ENCODE peak calls at places on chromosomes 16 and 17, in four cellular contexts. K, D, Y and Q are unnamed samples.

GRCh38 chr17:12731839-12732238 is 57.5 kb upstream of the ARHGAP44 start:
- DNase-seq in K (no peak), Y (no peak), D (no peak), Q (no peak)

GRCh38 chr17:78365561-78366108 is 5.8 kb upstream of the SOCS3 start:
- DNase-seq in K (no peak), D (peak), Y (no peak), Q (no peak)

GRCh38 chr17:65703891-65704290 is 142.4 kb upstream of the AXIN2 start:
- DNase-seq in K (no peak), D (no peak), Y (no peak), Q (no peak)

GRCh38 chr17:62791235-62792121 is 16.6 kb downstream of the MARCHF10 start:
- DNase-seq in K (no peak), D (peak), Y (peak), Q (no peak)

GRCh38 chr17:70863436-70864248 is 694.3 kb downstream of the KCNJ2 start:
- DNase-seq in K (no peak), Y (no peak), D (peak), Q (no peak)

GRCh38 chr17:76586741-76587487 is 1.3 kb upstream of the ST6GALNAC2 start:
- DNase-seq in Y (no peak), D (no peak), K (no peak), Q (peak)

GRCh38 chr17:67824735-67825626 is at the start of gene BPTF:
- DNase-seq in D (peak), K (peak), Y (peak), Q (peak)

GRCh38 chr16:88023366-88023765 is 72.1 kb downstream of the BANP start:
- DNase-seq in Y (no peak), K (no peak), D (no peak), Q (no peak)

GRCh38 chr16:53549970-53550406 is 47.0 kb upstream of the AKTIP start:
- DNase-seq in D (peak), K (peak), Y (peak), Q (peak)

GRCh38 chr16:30183961-30184429 is 593 bp downstream of the CORO1A start:
- DNase-seq in Y (no peak), K (peak), D (no peak), Q (peak)

GRCh38 chr16:2964416-2965223 is 545 bp downstream of the KREMEN2 start:
- DNase-seq in Y (peak), D (no peak), K (peak), Q (peak)

GRCh38 chr16:68564367-68564985 is 25.4 kb downstream of the ZFP90 start:
- DNase-seq in Y (peak), K (no peak), D (peak), Q (peak)

GRCh38 chr16:719815-720506 is 985 bp upstream of the ANTKMT start:
- DNase-seq in K (peak), D (no peak), Y (peak), Q (no peak)

GRCh38 chr16:50210266-50211038 is 55.9 kb upstream of the ADCY7 start:
- DNase-seq in Y (peak), K (peak), D (peak), Q (peak)

GRCh38 chr17:49616086-49616485 is 40.4 kb downstream of the NXPH3 start:
- DNase-seq in Y (peak), D (no peak), K (no peak), Q (peak)

GRCh38 chr17:71801301-71801700 is 319.5 kb upstream of the SOX9 start:
- DNase-seq in D (peak), Y (no peak), K (no peak), Q (no peak)

GRCh38 chr17:8253801-8254200 is 4.7 kb downstream of the PFAS start:
- DNase-seq in Y (peak), K (no peak), D (peak), Q (peak)

GRCh38 chr16:57066625-57067024 is 25.8 kb upstream of the CPNE2 start:
- DNase-seq in D (no peak), K (no peak), Y (no peak), Q (no peak)

GRCh38 chr16:84502581-84502980 is 1.9 kb downstream of the MEAK7 start:
- DNase-seq in K (no peak), D (peak), Y (no peak), Q (no peak)

GRCh38 chr17:76408037-76408849 is 23.8 kb downstream of the SPHK1 start:
- DNase-seq in D (no peak), K (peak), Y (peak), Q (peak)

GRCh38 chr16:85078176-85078700 is 34.0 kb downstream of the CIBAR2 start:
- DNase-seq in Y (no peak), D (no peak), K (no peak), Q (no peak)

GRCh38 chr16:11072420-11073153 is 128.2 kb downstream of the CLEC16A start:
- DNase-seq in K (peak), Y (no peak), D (peak), Q (no peak)

GRCh38 chr16:79998143-79998542 is 397.6 kb upstream of the MAF start:
- DNase-seq in K (no peak), Y (no peak), D (no peak), Q (no peak)

GRCh38 chr16:75251280-75252048 is at the start of gene BCAR1:
- DNase-seq in K (peak), D (peak), Y (peak), Q (peak)
- TF ChIP-seq CTCF in K (no peak), D (no peak), Y (no peak), Q (peak)

GRCh38 chr16:14669776-14670175 is 24.3 kb downstream of the PLA2G10 start:
- DNase-seq in K (no peak), Y (peak), D (no peak), Q (peak)
- TF ChIP-seq CTCF in K (no peak), Y (no peak), D (no peak), Q (no peak)

GRCh38 chr17:11094377-11094776 is 146.6 kb upstream of the SHISA6 start:
- DNase-seq in Y (no peak), K (no peak), D (no peak), Q (no peak)
- TF ChIP-seq CTCF in Y (no peak), K (no peak), D (no peak), Q (no peak)

DNA sequence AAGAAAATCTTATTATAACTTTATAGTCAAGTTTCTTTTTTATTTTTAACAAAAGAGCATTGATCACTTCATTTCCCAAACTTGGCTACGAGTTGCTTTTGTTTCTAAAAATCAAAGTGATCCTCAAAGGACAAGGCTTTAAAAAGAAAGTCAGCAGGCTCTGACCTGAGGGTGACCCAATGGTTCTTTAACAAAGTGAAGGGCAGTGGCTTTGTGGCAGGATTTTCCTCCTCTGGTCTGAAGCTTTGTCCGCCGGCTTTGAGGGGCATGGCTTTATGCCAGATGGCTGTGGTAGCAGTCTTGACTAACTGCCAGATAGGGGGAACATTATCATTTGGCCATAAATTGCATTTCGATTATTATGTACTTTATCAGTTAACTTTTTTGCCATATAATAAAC is 28.5 kb downstream of the IQCK start:
- DNase-seq in K (no peak), D (peak), Y (no peak), Q (no peak)
- TF ChIP-seq CTCF in K (no peak), D (no peak), Y (no peak), Q (no peak)

GRCh38 chr16:74723224-74723623 is 22.6 kb upstream of the MLKL start:
- DNase-seq in D (no peak), K (no peak), Y (no peak), Q (no peak)

GRCh38 chr16:74725641-74726040 is 25.0 kb upstream of the MLKL start:
- DNase-seq in Y (no peak), D (no peak), K (no peak), Q (no peak)

GRCh38 chr16:74726056-74726455 is 25.4 kb upstream of the MLKL start:
- DNase-seq in Y (no peak), D (no peak), K (no peak), Q (no peak)

GRCh38 chr16:74726736-74727135 is 26.1 kb upstream of the MLKL start:
- DNase-seq in K (peak), Y (peak), D (no peak), Q (peak)

GRCh38 chr16:74724820-74725549 is 24.3 kb upstream of the MLKL start:
- DNase-seq in D (peak), Y (no peak), K (no peak), Q (no peak)
- TF ChIP-seq CTCF in D (peak), Y (no peak), K (no peak), Q (no peak)

DNA sequence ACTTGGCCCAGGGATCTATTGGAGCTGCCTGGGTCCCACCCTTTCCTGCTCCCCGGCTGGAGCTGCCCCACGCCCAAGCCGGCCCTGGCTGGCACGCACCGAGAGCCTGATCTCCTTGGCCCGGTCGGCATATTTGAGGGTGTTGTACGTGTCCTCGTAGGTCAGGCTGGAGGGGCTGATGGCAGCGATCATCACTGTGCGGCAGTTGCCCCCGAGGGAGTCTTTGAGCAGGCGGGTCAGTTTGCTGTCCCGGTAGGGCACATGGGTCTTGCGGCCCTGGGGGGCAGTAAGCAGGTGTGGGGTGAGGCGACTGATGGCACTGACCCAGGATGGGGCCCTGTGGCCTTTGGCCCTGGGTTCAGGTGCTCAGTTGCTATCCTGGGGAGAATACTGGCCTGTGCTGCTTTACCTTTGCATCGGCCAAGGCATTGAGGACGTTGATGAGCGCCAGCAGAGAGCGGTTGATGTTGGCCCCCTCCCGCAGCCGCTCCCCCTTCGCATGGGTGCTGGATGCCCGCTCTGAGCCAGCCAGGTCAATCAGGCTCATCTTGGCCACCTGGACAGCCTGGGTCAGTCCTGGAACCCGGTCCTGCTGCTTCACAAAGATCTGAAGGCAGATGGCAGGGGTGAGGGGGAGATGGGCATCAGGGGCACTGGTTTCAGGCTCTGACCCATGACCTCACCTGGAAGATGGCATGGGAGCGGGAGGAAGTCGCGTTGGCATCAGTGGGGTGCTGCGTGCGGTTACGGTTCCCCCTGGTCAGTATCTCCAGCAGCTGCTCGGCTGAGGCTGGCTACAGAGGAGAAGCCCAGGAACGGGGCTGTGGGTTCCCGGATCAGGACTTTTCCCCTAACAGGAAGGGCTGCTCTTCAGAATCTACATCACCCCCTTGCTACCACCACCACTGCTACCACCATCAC is 13.5 kb downstream of the KIF18B start:
- DNase-seq in K (no peak), D (no peak), Y (no peak), Q (no peak)
- TF ChIP-seq CTCF in K (no peak), D (no peak), Y (no peak), Q (no peak)

GRCh38 chr17:73834684-73835343 is 190.6 kb upstream of the SDK2 start:
- DNase-seq in K (no peak), Y (no peak), D (no peak), Q (no peak)

GRCh38 chr17:73835605-73836004 is 191.4 kb upstream of the SDK2 start:
- DNase-seq in Y (no peak), D (no peak), K (no peak), Q (no peak)

GRCh38 chr17:73840829-73841228 is 196.6 kb upstream of the SDK2 start:
- DNase-seq in Y (no peak), K (no peak), D (no peak), Q (no peak)

GRCh38 chr17:73841431-73842060 is 197.3 kb upstream of the SDK2 start:
- DNase-seq in Y (peak), K (peak), D (no peak), Q (no peak)

GRCh38 chr17:73838815-73839214 is 194.6 kb upstream of the SDK2 start:
- DNase-seq in Y (no peak), D (no peak), K (no peak), Q (no peak)
- TF ChIP-seq CTCF in Y (no peak), D (no peak), K (no peak), Q (no peak)

DNA sequence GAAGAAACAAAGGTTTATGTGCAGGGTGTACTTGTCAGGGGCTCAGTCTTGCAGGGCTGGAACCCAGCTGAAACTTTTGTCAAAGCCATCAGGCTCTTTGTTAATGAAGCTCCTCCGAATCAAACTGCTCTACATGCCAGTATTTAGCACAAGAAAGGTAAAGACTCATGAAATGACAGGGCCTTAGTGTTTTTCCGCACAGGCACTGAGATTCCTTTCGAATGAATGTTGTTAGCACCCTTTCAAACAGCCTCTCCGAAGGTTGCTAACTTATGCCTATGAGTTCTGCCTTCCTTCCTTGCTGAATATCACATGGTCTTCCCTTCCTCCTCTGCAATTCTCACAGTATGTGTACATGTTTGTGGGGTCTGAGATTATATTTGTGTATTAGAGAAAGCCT is 159.7 kb upstream of the ASIC2 start:
- DNase-seq in D (no peak), K (no peak), Y (no peak), Q (no peak)
- TF ChIP-seq CTCF in D (no peak), K (no peak), Y (no peak), Q (no peak)

GRCh38 chr16:60755907-60756306 is 1280.3 kb downstream of the CDH8 start:
- DNase-seq in D (peak), K (no peak), Y (peak), Q (no peak)
- TF ChIP-seq CTCF in D (no peak), K (no peak), Y (no peak), Q (no peak)